ENCODE peak calls at places on chromosomes 5 and 9, in four cellular contexts. O, D, A and N are unnamed samples.
A peak's percentile ranks its signal among the peaks of the same experiment; 100 is the strongest.

GRCh38 chr9:114140850-114141249 is 14.5 kb upstream of the COL27A1 start:
- DNase-seq in O (no peak), D (no peak), A (no peak), N (no peak)

GRCh38 chr5:133818031-133818431 is 150.4 kb downstream of the C5orf15 start:
- DNase-seq in O (no peak), D (no peak), A (no peak), N (no peak)

GRCh38 chr5:553874-554273 is 29.6 kb upstream of the SLC9A3 start:
- DNase-seq in O (no peak), D (no peak), A (no peak), N (peak; percentile 50)

GRCh38 chr9:96022445-96023031 is 147.0 kb downstream of the ERCC6L2 start:
- DNase-seq in O (no peak), D (no peak), A (no peak), N (peak; percentile 96)

GRCh38 chr5:97046270-97046982 is 96.0 kb downstream of the LIX1 start:
- DNase-seq in O (no peak), D (peak; percentile 21), A (peak; percentile 14), N (no peak)

GRCh38 chr9:133627341-133627740 is 8.8 kb upstream of the DBH start:
- DNase-seq in O (no peak), D (no peak), A (no peak), N (no peak)

GRCh38 chr5:44002381-44002901 is 386.8 kb downstream of the FGF10 start:
- DNase-seq in O (no peak), D (no peak), A (no peak), N (no peak)

GRCh38 chr5:138595396-138595795 is 20.2 kb upstream of the HSPA9 start:
- DNase-seq in O (no peak), D (no peak), A (no peak), N (peak; percentile 71)

GRCh38 chr9:126708178-126708577 is 94.5 kb downstream of the LMX1B start:
- DNase-seq in O (no peak), D (no peak), A (no peak), N (no peak)

GRCh38 chr5:160260881-160261815 is 31.8 kb downstream of the FABP6 start:
- DNase-seq in O (no peak), D (no peak), A (peak; percentile 47), N (peak; percentile 84)

GRCh38 chr5:138216799-138217198 is 3.7 kb upstream of the CDC23 start:
- DNase-seq in O (no peak), D (no peak), A (no peak), N (no peak)

GRCh38 chr5:107455111-107455544 is 215.6 kb downstream of the EFNA5 start:
- DNase-seq in O (no peak), D (no peak), A (no peak), N (peak; percentile 72)

GRCh38 chr5:90514520-90514919 is 14.9 kb downstream of the LYSMD3 start:
- DNase-seq in O (no peak), D (no peak), A (no peak), N (no peak)

GRCh38 chr9:135033487-135033886 is 54.0 kb upstream of the OLFM1 start:
- DNase-seq in O (no peak), D (no peak), A (no peak), N (peak; percentile 22)

GRCh38 chr9:137757613-137758029 is 120.0 kb upstream of the CACNA1B start:
- DNase-seq in O (no peak), D (peak; percentile 49), A (peak; percentile 57), N (peak; percentile 90)

GRCh38 chr5:95798048-95798447 is 24.5 kb downstream of the GLRX start:
- DNase-seq in O (no peak), D (no peak), A (no peak), N (no peak)

GRCh38 chr9:136886610-136887597 is 588 bp downstream of the TRAF2 start:
- DNase-seq in O (no peak), D (no peak), A (no peak), N (peak; percentile 78)

GRCh38 chr9:4812872-4813271 is 20.1 kb downstream of the RCL1 start:
- DNase-seq in O (no peak), D (no peak), A (no peak), N (no peak)

GRCh38 chr5:69030663-69031062 is 63.2 kb upstream of the SLC30A5 start:
- DNase-seq in O (no peak), D (no peak), A (no peak), N (no peak)

GRCh38 chr5:65952259-65952658 is 25.9 kb downstream of the ERBIN start:
- DNase-seq in O (no peak), D (no peak), A (no peak), N (no peak)

GRCh38 chr9:90065851-90066250 is 461.0 kb downstream of the GADD45G start:
- DNase-seq in O (no peak), D (no peak), A (no peak), N (peak; percentile 17)

GRCh38 chr5:55485073-55485472 is 49.7 kb downstream of the PLPP1 start:
- DNase-seq in O (no peak), D (no peak), A (no peak), N (no peak)

GRCh38 chr9:18666348-18666747 is 192.4 kb downstream of the ADAMTSL1 start:
- DNase-seq in O (no peak), D (no peak), A (no peak), N (no peak)

GRCh38 chr5:89421035-89421434 is 538.1 kb upstream of the MEF2C start:
- DNase-seq in O (no peak), D (no peak), A (no peak), N (no peak)

GRCh38 chr5:148381906-148382305 is 1.9 kb upstream of the FBXO38 start:
- DNase-seq in O (no peak), D (no peak), A (no peak), N (no peak)

GRCh38 chr5:143311428-143311827 is 92.1 kb downstream of the NR3C1 start:
- DNase-seq in O (no peak), D (peak; percentile 4), A (no peak), N (no peak)

GRCh38 chr5:39394946-39395345 is 29.8 kb downstream of the DAB2 start:
- DNase-seq in O (no peak), D (no peak), A (no peak), N (no peak)

GRCh38 chr5:176535655-176536131 is 1.5 kb downstream of the RNF44 start:
- DNase-seq in O (no peak), D (no peak), A (no peak), N (peak; percentile 59)

GRCh38 chr9:5455181-5455580 is 4.8 kb downstream of the CD274 start:
- DNase-seq in O (no peak), D (no peak), A (no peak), N (no peak)

GRCh38 chr5:178333821-178334481 is 101.3 kb upstream of the PHYKPL start:
- DNase-seq in O (no peak), D (no peak), A (no peak), N (no peak)

GRCh38 chr5:172868924-172869565 is 35.0 kb downstream of the ERGIC1 start:
- DNase-seq in O (peak; percentile 95), D (peak; percentile 60), A (peak; percentile 72), N (peak; percentile 73)

GRCh38 chr9:1071730-1072129 is 21.6 kb downstream of the DMRT2 start:
- DNase-seq in O (no peak), D (no peak), A (no peak), N (no peak)

GRCh38 chr5:106241409-106241808 is 1429.3 kb downstream of the EFNA5 start:
- DNase-seq in O (no peak), D (no peak), A (no peak), N (no peak)

GRCh38 chr5:141680751-141681201 is 1.3 kb downstream of the ARAP3 start:
- DNase-seq in O (peak; percentile 51), D (no peak), A (no peak), N (peak; percentile 95)

GRCh38 chr5:132020568-132021339 is 9.3 kb upstream of the ACSL6 start:
- DNase-seq in O (no peak), D (no peak), A (no peak), N (peak; percentile 43)

GRCh38 chr9:22863736-22864135 is 417.1 kb downstream of the DMRTA1 start:
- DNase-seq in O (no peak), D (no peak), A (no peak), N (no peak)